ENCODE peak calls at places on chromosome 18, in seven cellular contexts. R is CD8-positive, alpha-beta memory T cell; Q is iPS DF 19.7; N is amniotic stem cell; I is AG09309; E is activated naive CD8-positive, alpha-beta T cell treated with anti-CD3 and anti-CD28 coated beads, Interleukin-2, amount 10 ng/mL, durations not matched to agents 7 days and 5 days; D is stimulated activated CD4-positive, alpha-beta T cell treated with anti-CD3 and anti-CD28 coated beads, Interleukin-1b, Interleukin-23, amount 100 ng/mL, for 1 hour. U is an unnamed sample.

GRCh38 chr18:457120-457519 is 43.4 kb downstream of the COLEC12 start:
- DNase-seq in R (no peak), Q (no peak), N (no peak), I (peak; percentile 59), E (no peak), D (no peak), U (no peak)

GRCh38 chr18:27695054-27695453 is 481.9 kb downstream of the CDH2 start:
- DNase-seq in R (no peak), Q (no peak), N (no peak), I (no peak), E (no peak), D (no peak), U (no peak)

GRCh38 chr18:37258131-37258530 is 307.5 kb downstream of the CELF4 start:
- DNase-seq in R (no peak), Q (no peak), N (no peak), I (no peak), E (no peak), D (no peak), U (no peak)

GRCh38 chr18:35432565-35433001 is 55.4 kb upstream of the ZNF396 start:
- DNase-seq in R (no peak), Q (no peak), N (no peak), I (peak; percentile 61), E (no peak), D (no peak), U (no peak)

GRCh38 chr18:26531600-26532150 is 16.7 kb downstream of the KCTD1 start:
- DNase-seq in R (no peak), Q (no peak), N (no peak), I (no peak), E (no peak), D (no peak), U (no peak)

GRCh38 chr18:47077111-47077510 is 41.7 kb upstream of the ELOA2 start:
- DNase-seq in R (no peak), Q (no peak), N (no peak), I (no peak), E (no peak), D (no peak), U (no peak)

GRCh38 chr18:46042571-46043123 is 29.4 kb downstream of the PSTPIP2 start:
- DNase-seq in R (no peak), Q (no peak), N (no peak), I (no peak), E (peak; percentile 43), D (no peak), U (no peak)

GRCh38 chr18:6370410-6370809 is 44.3 kb downstream of the L3MBTL4 start:
- DNase-seq in R (no peak), Q (no peak), N (no peak), I (no peak), E (no peak), D (no peak), U (no peak)

GRCh38 chr18:22169889-22170420 is 566 bp downstream of the GATA6 start:
- DNase-seq in R (no peak), Q (no peak), N (no peak), I (no peak), E (peak; percentile 48), D (no peak), U (no peak)

GRCh38 chr18:6645246-6645645 is 84.3 kb upstream of the ARHGAP28 start:
- DNase-seq in R (no peak), Q (no peak), N (no peak), I (no peak), E (no peak), D (no peak), U (no peak)

GRCh38 chr18:13254971-13255927 is 36.7 kb downstream of the LDLRAD4 start:
- DNase-seq in R (no peak), Q (no peak), N (no peak), I (no peak), E (no peak), D (no peak), U (no peak)

GRCh38 chr18:40004246-40004645 is 1950.8 kb upstream of the PIK3C3 start:
- DNase-seq in R (no peak), Q (no peak), N (no peak), I (no peak), E (no peak), D (no peak), U (no peak)

GRCh38 chr18:41842886-41843285 is 112.1 kb upstream of the PIK3C3 start:
- DNase-seq in R (no peak), Q (no peak), N (no peak), I (no peak), E (no peak), D (no peak), U (no peak)

GRCh38 chr18:27713727-27714080 is 463.2 kb downstream of the CDH2 start:
- DNase-seq in R (no peak), Q (no peak), N (peak; percentile 35), I (peak; percentile 59), E (no peak), D (no peak), U (no peak)

GRCh38 chr18:44781890-44782289 is 101.2 kb downstream of the SETBP1 start:
- DNase-seq in R (no peak), Q (no peak), N (peak; percentile 30), I (peak; percentile 77), E (no peak), D (no peak), U (no peak)

GRCh38 chr18:78689606-78690005 is 290.0 kb upstream of the SALL3 start:
- DNase-seq in R (no peak), Q (no peak), N (no peak), I (no peak), E (no peak), D (no peak), U (no peak)

GRCh38 chr18:47936975-47937374 is 6.5 kb upstream of the SMAD2 start:
- DNase-seq in R (no peak), Q (no peak), N (no peak), I (no peak), E (no peak), D (no peak), U (no peak)

GRCh38 chr18:35029103-35029502 is 12.1 kb upstream of the MAPRE2 start:
- DNase-seq in R (no peak), Q (no peak), N (no peak), I (no peak), E (no peak), D (no peak), U (no peak)

GRCh38 chr18:31100598-31101147 is 1.5 kb downstream of the DSC2 start:
- DNase-seq in R (no peak), Q (no peak), N (no peak), I (no peak), E (no peak), D (no peak), U (no peak)

GRCh38 chr18:79481041-79481790 is 85.5 kb downstream of the NFATC1 start:
- DNase-seq in R (no peak), Q (no peak), N (no peak), I (no peak), E (no peak), D (no peak), U (no peak)

GRCh38 chr18:57775937-57776336 is 27.2 kb downstream of the ATP8B1 start:
- DNase-seq in R (no peak), Q (no peak), N (no peak), I (no peak), E (no peak), D (no peak), U (no peak)

GRCh38 chr18:48842259-48843061 is 108.3 kb downstream of the SMAD7 start:
- DNase-seq in R (peak; percentile 79), Q (no peak), N (no peak), I (no peak), E (peak; percentile 61), D (peak; percentile 8), U (no peak)

GRCh38 chr18:39701071-39701783 is 2135.6 kb upstream of the CELF4 start:
- DNase-seq in R (no peak), Q (no peak), N (no peak), I (no peak), E (no peak), D (no peak), U (no peak)

GRCh38 chr18:32552421-32553030 is 81.8 kb upstream of the GAREM1 start:
- DNase-seq in R (peak; percentile 32), Q (peak; percentile 60), N (peak; percentile 56), I (peak; percentile 31), E (no peak), D (peak; percentile 12), U (peak; percentile 75)

GRCh38 chr18:69814861-69815385 is 132.8 kb downstream of the CD226 start:
- DNase-seq in R (no peak), Q (no peak), N (no peak), I (no peak), E (no peak), D (no peak), U (no peak)

GRCh38 chr18:69974365-69974764 is 26.7 kb upstream of the CD226 start:
- DNase-seq in R (no peak), Q (no peak), N (no peak), I (no peak), E (no peak), D (no peak), U (no peak)

GRCh38 chr18:42414756-42415454 is 459.9 kb downstream of the PIK3C3 start:
- DNase-seq in R (no peak), Q (no peak), N (no peak), I (no peak), E (no peak), D (no peak), U (no peak)

GRCh38 chr18:12477606-12478005 is 69.9 kb downstream of the PRELID3A start:
- DNase-seq in R (no peak), Q (no peak), N (no peak), I (no peak), E (no peak), D (no peak), U (no peak)

GRCh38 chr18:64275593-64276309 is 126.9 kb upstream of the LINC00305 start:
- DNase-seq in R (no peak), Q (no peak), N (no peak), I (no peak), E (no peak), D (no peak), U (no peak)

GRCh38 chr18:35355140-35355618 is 11.0 kb upstream of the ZNF24 start:
- DNase-seq in R (peak; percentile 53), Q (peak; percentile 89), N (peak; percentile 58), I (no peak), E (no peak), D (peak; percentile 14), U (peak; percentile 29)

GRCh38 chr18:8260319-8260718 is 348.9 kb upstream of the RAB12 start:
- DNase-seq in R (no peak), Q (peak; percentile 47), N (no peak), I (no peak), E (no peak), D (no peak), U (no peak)

GRCh38 chr18:12659904-12660605 is 2.1 kb upstream of the SPIRE1 start:
- DNase-seq in R (peak; percentile 36), Q (no peak), N (no peak), I (no peak), E (no peak), D (no peak), U (peak; percentile 42)

GRCh38 chr18:71673498-71673897 is 870.6 kb downstream of the CBLN2 start:
- DNase-seq in R (no peak), Q (no peak), N (no peak), I (no peak), E (no peak), D (no peak), U (no peak)

GRCh38 chr18:50559750-50560680 is at the start of gene MAPK4:
- DNase-seq in R (no peak), Q (no peak), N (no peak), I (no peak), E (peak; percentile 59), D (no peak), U (peak; percentile 68)

GRCh38 chr18:9130806-9131205 is 5.8 kb upstream of the ANKRD12 start:
- DNase-seq in R (no peak), Q (no peak), N (no peak), I (no peak), E (no peak), D (no peak), U (no peak)

GRCh38 chr18:7950380-7951143 is 383.4 kb downstream of the PTPRM start:
- DNase-seq in R (no peak), Q (no peak), N (no peak), I (no peak), E (no peak), D (no peak), U (no peak)